ENCODE peak calls at places on chromosomes 2 and 18, in eight cellular contexts. N is stomach, T is transverse colon, H is GM12878, C is K562, D is sigmoid colon, J is HepG2, Y is suprapubic skin. B is an unnamed sample.

GRCh38 chr2:64423303-64423702 is 30.7 kb upstream of the LGALSL start:
- DNase-seq in J (no peak), C (no peak), T (no peak), D (no peak), Y (no peak), H (no peak), N (no peak), B (no peak)

GRCh38 chr2:176152350-176153181 is 1.2 kb downstream of the HOXD4 start:
- DNase-seq in C (no peak), D (no peak), N (peak; percentile 17), J (no peak), Y (peak; percentile 65), T (no peak), H (no peak), B (peak; percentile 54)

GRCh38 chr2:210177769-210178168 is 6.6 kb upstream of the KANSL1L start:
- DNase-seq in T (no peak), H (no peak), C (no peak), Y (no peak), N (no peak), J (no peak), D (no peak), B (no peak)

GRCh38 chr2:127386764-127387654 is 766 bp downstream of the MAP3K2 start:
- DNase-seq in D (peak; percentile 95), T (peak; percentile 84), N (peak; percentile 88), H (no peak), J (peak; percentile 91), Y (peak; percentile 92), C (peak; percentile 73), B (peak; percentile 97)

GRCh38 chr2:70084973-70085710 is 2.1 kb upstream of the PCBP1 start:
- DNase-seq in D (peak; percentile 66), T (peak; percentile 61), J (no peak), Y (no peak), C (peak; percentile 66), N (peak; percentile 68), H (peak; percentile 76), B (peak; percentile 69)

GRCh38 chr2:64296150-64296500 is 151.9 kb upstream of the PELI1 start:
- DNase-seq in C (no peak), T (no peak), H (no peak), D (no peak), J (no peak), N (no peak), Y (no peak), B (peak; percentile 8)

GRCh38 chr2:38806001-38806400 is 28.0 kb downstream of the GEMIN6 start:
- DNase-seq in T (no peak), N (no peak), J (no peak), C (no peak), D (no peak), H (no peak), Y (no peak), B (no peak)

GRCh38 chr2:157784169-157784822 is 91.8 kb downstream of the ACVR1 start:
- DNase-seq in J (no peak), Y (no peak), T (peak; percentile 77), D (peak; percentile 77), H (no peak), C (no peak), N (peak; percentile 80), B (peak; percentile 9)

GRCh38 chr2:3443083-3443482 is 63.6 kb downstream of the TRAPPC12 start:
- DNase-seq in H (no peak), J (no peak), D (no peak), T (no peak), C (no peak), Y (peak; percentile 60), N (no peak), B (no peak)

GRCh38 chr2:13581471-13581870 is 864.7 kb downstream of the TRIB2 start:
- DNase-seq in N (no peak), T (no peak), D (no peak), H (no peak), J (no peak), C (no peak), Y (no peak), B (no peak)

GRCh38 chr2:237627463-237628321 is at the start of gene LRRFIP1:
- DNase-seq in J (no peak), H (no peak), N (peak; percentile 49), D (peak; percentile 72), T (peak; percentile 20), C (no peak), Y (no peak), B (peak; percentile 56)

GRCh38 chr2:151237422-151238012 is 24.1 kb downstream of the RBM43 start:
- DNase-seq in N (no peak), H (no peak), J (no peak), T (no peak), Y (no peak), D (no peak), C (no peak), B (no peak)

GRCh38 chr2:13056259-13056843 is 339.6 kb downstream of the TRIB2 start:
- DNase-seq in D (no peak), Y (no peak), T (no peak), H (no peak), N (no peak), C (no peak), J (no peak), B (no peak)

GRCh38 chr2:225773143-225773542 is 373.6 kb downstream of the NYAP2 start:
- DNase-seq in H (no peak), T (no peak), J (no peak), C (no peak), Y (no peak), D (no peak), N (no peak), B (no peak)

GRCh38 chr18:50751947-50752346 is 67.9 kb downstream of the MRO start:
- DNase-seq in Y (no peak), N (no peak), C (no peak), D (no peak), H (no peak), J (no peak), T (no peak), B (no peak)

GRCh38 chr18:6616981-6617380 is 112.5 kb upstream of the ARHGAP28 start:
- DNase-seq in H (no peak), J (no peak), N (no peak), D (no peak), Y (no peak), C (no peak), T (no peak), B (no peak)

GRCh38 chr2:108637304-108637669 is 82.0 kb upstream of the RANBP2 start:
- DNase-seq in D (no peak), J (peak; percentile 75), T (no peak), N (peak; percentile 49), H (peak; percentile 46), C (peak; percentile 82), Y (no peak), B (peak; percentile 78)

GRCh38 chr2:67877281-67877680 is 185.5 kb downstream of the C1D start:
- DNase-seq in T (no peak), Y (no peak), J (no peak), D (no peak), H (no peak), N (no peak), C (no peak), B (no peak)

DNA sequence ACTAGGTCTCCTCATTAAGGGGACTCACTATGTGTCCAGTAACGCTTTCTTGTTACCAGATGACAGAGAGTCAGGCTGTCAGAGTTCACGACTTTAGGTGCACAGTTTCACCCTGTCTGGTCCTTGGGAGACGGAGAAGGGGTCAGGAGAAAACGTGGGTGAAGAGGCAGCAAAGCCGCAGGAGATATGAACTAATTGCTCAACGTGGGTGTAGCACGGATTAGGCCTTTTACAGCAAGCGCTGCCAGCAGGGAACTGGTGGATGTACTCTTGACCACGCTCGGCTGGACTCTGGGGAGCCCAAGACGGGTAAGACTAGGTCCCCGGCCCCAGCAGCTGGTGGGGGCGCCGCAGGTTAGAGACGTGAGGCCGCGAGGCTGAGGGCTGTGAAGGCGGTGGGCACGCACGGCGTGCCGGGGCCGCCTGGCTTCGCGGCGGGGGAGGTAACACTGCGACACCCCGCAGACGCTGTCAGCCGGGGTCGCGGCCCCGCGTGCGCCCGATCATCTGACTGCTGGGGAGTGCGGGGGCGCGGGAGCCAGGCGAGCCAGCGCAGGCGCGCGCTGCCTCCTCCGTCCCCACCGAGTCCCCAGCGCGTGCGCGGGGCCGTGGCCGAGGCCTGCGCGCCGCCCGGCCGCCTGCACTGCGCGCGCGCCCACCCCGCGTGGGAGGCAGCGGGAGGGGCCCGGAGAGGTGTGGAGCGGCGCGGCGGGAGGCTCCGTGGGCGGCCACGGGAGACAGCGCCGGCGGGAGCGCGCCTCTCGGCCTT is at the start of gene CLIP4:
- DNase-seq in Y (no peak), T (peak; percentile 42), J (no peak), N (peak; percentile 34), H (no peak), C (no peak), D (peak; percentile 78), B (peak; percentile 95)
- TF ChIP-seq POLR2AphosphoS5 in Y (peak; percentile 17), T (no peak), J (no peak), N (no peak), H (no peak), C (no peak), D (peak; percentile 32), B (peak; percentile 49)

DNA sequence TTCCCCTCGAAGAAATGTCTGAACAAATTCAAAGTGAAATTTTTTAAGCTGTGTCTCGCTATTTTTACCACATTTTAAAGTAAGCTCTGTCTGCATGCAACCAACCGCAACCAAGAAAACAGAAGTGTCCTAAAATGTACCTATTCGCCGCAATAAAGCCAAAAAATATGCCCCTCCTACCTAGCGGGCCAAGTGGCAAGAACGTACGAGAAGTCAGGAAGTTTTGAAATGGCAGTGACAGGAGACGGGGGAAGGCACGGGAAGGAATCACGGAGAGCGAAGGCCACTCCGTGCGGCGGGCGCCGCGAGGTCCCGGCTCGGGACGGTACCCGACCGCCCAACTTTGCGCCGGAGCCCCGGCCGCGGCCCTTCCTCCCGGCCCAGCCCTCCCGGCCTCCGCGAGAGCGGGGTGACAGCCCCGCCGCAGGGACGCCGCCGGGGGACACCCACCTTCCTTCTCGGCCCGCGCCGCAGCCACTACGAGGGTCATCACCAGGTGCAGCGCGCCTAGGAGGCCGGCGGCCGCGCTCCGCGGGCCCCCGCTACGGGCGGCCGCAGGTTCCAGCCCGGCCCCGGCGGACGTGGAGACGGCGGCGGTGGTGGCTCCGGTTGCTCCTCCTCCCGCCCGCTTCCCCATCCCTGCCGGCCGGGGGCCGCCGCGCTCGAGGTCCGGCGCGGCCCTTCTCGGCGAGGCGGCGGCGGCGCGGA is 568 bp downstream of the TMEM131 start:
- DNase-seq in N (peak; percentile 52), Y (no peak), D (peak; percentile 69), T (peak; percentile 56), H (peak; percentile 70), C (peak; percentile 73), J (peak; percentile 30), B (no peak)
- TF ChIP-seq POLR2A in N (no peak), Y (no peak), D (no peak), T (peak; percentile 2), H (no peak), C (no peak), J (no peak), B (no peak)

DNA sequence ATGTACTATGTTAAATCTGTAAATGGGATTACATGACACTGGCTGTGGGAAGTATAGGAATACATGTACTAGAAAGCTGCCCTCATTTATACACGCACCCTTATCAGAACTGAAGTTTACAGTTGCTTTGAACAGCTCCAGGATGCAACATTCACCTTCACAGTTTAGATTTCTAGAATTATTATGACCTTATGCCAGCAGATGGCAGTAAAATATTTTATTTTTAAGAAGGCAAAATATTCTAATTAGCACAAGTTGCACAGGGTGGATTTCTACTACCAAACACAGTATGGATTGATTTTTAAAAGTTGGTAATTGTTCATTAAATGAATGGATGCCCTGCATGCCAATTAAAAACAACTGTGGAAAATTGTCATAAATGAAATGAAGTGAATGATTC is 670.4 kb downstream of the KCNJ3 start:
- DNase-seq in D (no peak), H (no peak), T (no peak), N (no peak), Y (no peak), J (peak; percentile 12), C (no peak), B (no peak)
- TF ChIP-seq EP300 in D (no peak), H (no peak), T (no peak), N (no peak), Y (no peak), J (no peak), C (no peak), B (no peak)

GRCh38 chr2:136919682-136920081 is 154.3 kb downstream of the THSD7B start:
- DNase-seq in D (no peak), J (no peak), Y (no peak), T (no peak), C (no peak), N (no peak), H (no peak), B (peak; percentile 25)
- TF ChIP-seq POLR2AphosphoS5 in D (no peak), J (no peak), Y (no peak), T (no peak), C (no peak), N (no peak), H (no peak), B (no peak)